ENCODE peak calls at places on chromosomes 3 and 15, in five cellular contexts. One of them, this sample, is unnamed.
A peak's percentile ranks its signal among the peaks of the same experiment; 100 is the strongest.

GRCh38 chr3:196502775-196503181 is 790 bp downstream of the RNF168 start:
- DNase-seq in HCT116: no peak
- DNase-seq in SIG-M5: no peak
- DNase-seq in coronary artery: peak; percentile 76
- DNase-seq in activated CD4-positive, alpha-beta T cell treated with anti-CD3 and anti-CD28 coated beads, Interleukin-2, amount 10 ng/mL, durations not matched to agents 7 days and 5 days: peak; percentile 77
- DNase-seq in this sample: peak; percentile 80

GRCh38 chr15:83695246-83695645 is 41.3 kb downstream of the ADAMTSL3 start:
- DNase-seq in activated CD4-positive, alpha-beta T cell treated with anti-CD3 and anti-CD28 coated beads, Interleukin-2, amount 10 ng/mL, durations not matched to agents 7 days and 5 days: no peak
- DNase-seq in coronary artery: no peak
- DNase-seq in SIG-M5: no peak
- DNase-seq in HCT116: no peak
- DNase-seq in this sample: no peak

GRCh38 chr3:150329408-150329807 is 78.7 kb upstream of the TSC22D2 start:
- DNase-seq in SIG-M5: no peak
- DNase-seq in activated CD4-positive, alpha-beta T cell treated with anti-CD3 and anti-CD28 coated beads, Interleukin-2, amount 10 ng/mL, durations not matched to agents 7 days and 5 days: no peak
- DNase-seq in HCT116: no peak
- DNase-seq in coronary artery: no peak
- DNase-seq in this sample: no peak

GRCh38 chr3:143168518-143169192 is 49.1 kb downstream of the CHST2 start:
- DNase-seq in HCT116: no peak
- DNase-seq in coronary artery: no peak
- DNase-seq in SIG-M5: no peak
- DNase-seq in activated CD4-positive, alpha-beta T cell treated with anti-CD3 and anti-CD28 coated beads, Interleukin-2, amount 10 ng/mL, durations not matched to agents 7 days and 5 days: no peak
- DNase-seq in this sample: no peak

GRCh38 chr3:67109651-67110204 is 111.6 kb downstream of the KBTBD8 start:
- DNase-seq in HCT116: peak; percentile 18
- DNase-seq in activated CD4-positive, alpha-beta T cell treated with anti-CD3 and anti-CD28 coated beads, Interleukin-2, amount 10 ng/mL, durations not matched to agents 7 days and 5 days: no peak
- DNase-seq in coronary artery: no peak
- DNase-seq in SIG-M5: no peak
- DNase-seq in this sample: no peak

GRCh38 chr3:192905980-192906678 is 11.5 kb downstream of the MB21D2 start:
- DNase-seq in SIG-M5: no peak
- DNase-seq in activated CD4-positive, alpha-beta T cell treated with anti-CD3 and anti-CD28 coated beads, Interleukin-2, amount 10 ng/mL, durations not matched to agents 7 days and 5 days: no peak
- DNase-seq in HCT116: no peak
- DNase-seq in coronary artery: no peak
- DNase-seq in this sample: no peak

GRCh38 chr15:48899793-48900192 is 21.9 kb downstream of the EID1 start:
- DNase-seq in SIG-M5: no peak
- DNase-seq in HCT116: no peak
- DNase-seq in coronary artery: no peak
- DNase-seq in activated CD4-positive, alpha-beta T cell treated with anti-CD3 and anti-CD28 coated beads, Interleukin-2, amount 10 ng/mL, durations not matched to agents 7 days and 5 days: no peak
- DNase-seq in this sample: no peak

GRCh38 chr3:128949158-128949557 is 44.7 kb downstream of the CFAP92 start:
- DNase-seq in activated CD4-positive, alpha-beta T cell treated with anti-CD3 and anti-CD28 coated beads, Interleukin-2, amount 10 ng/mL, durations not matched to agents 7 days and 5 days: no peak
- DNase-seq in SIG-M5: no peak
- DNase-seq in HCT116: no peak
- DNase-seq in coronary artery: no peak
- DNase-seq in this sample: no peak

GRCh38 chr15:40696228-40696627 is 1.3 kb downstream of the RAD51 start:
- DNase-seq in activated CD4-positive, alpha-beta T cell treated with anti-CD3 and anti-CD28 coated beads, Interleukin-2, amount 10 ng/mL, durations not matched to agents 7 days and 5 days: no peak
- DNase-seq in HCT116: no peak
- DNase-seq in SIG-M5: no peak
- DNase-seq in coronary artery: no peak
- DNase-seq in this sample: no peak

GRCh38 chr3:134078169-134078821 is 48.6 kb upstream of the SLCO2A1 start:
- DNase-seq in HCT116: no peak
- DNase-seq in SIG-M5: no peak
- DNase-seq in coronary artery: peak; percentile 46
- DNase-seq in activated CD4-positive, alpha-beta T cell treated with anti-CD3 and anti-CD28 coated beads, Interleukin-2, amount 10 ng/mL, durations not matched to agents 7 days and 5 days: no peak
- DNase-seq in this sample: peak; percentile 17

GRCh38 chr3:48569808-48570450 is 6.3 kb upstream of the UCN2 start:
- DNase-seq in SIG-M5: no peak
- DNase-seq in activated CD4-positive, alpha-beta T cell treated with anti-CD3 and anti-CD28 coated beads, Interleukin-2, amount 10 ng/mL, durations not matched to agents 7 days and 5 days: no peak
- DNase-seq in HCT116: no peak
- DNase-seq in coronary artery: no peak
- DNase-seq in this sample: no peak

GRCh38 chr15:89459271-89460038 is 36.9 kb downstream of the RHCG start:
- DNase-seq in activated CD4-positive, alpha-beta T cell treated with anti-CD3 and anti-CD28 coated beads, Interleukin-2, amount 10 ng/mL, durations not matched to agents 7 days and 5 days: no peak
- DNase-seq in coronary artery: no peak
- DNase-seq in HCT116: no peak
- DNase-seq in SIG-M5: no peak
- DNase-seq in this sample: no peak

This sample was measured in cardiac septum.